ENCODE peak calls at places on chromosomes 2 and 18, in five cellular contexts. V, A, O, D and X are unnamed samples. For H3K4me1, the result is how much of the 10 kb centered on the place peaks cover.

GRCh38 chr2:131112477-131113027 is 7.4 kb downstream of the PLEKHB2 start:
- DNase-seq in V (no peak), A (no peak), O (no peak), D (no peak), X (no peak)

GRCh38 chr2:1804251-1804855 is 60.0 kb upstream of the PXDN start:
- DNase-seq in V (no peak), A (no peak), O (no peak), D (no peak), X (peak)

GRCh38 chr18:41973989-41974388 is 19.0 kb downstream of the PIK3C3 start:
- DNase-seq in V (no peak), A (no peak), O (no peak), D (no peak), X (no peak)

GRCh38 chr18:27185025-27185763 is at the start of gene CHST9:
- DNase-seq in V (no peak), A (peak), O (peak), D (peak), X (no peak)

GRCh38 chr2:191165190-191165643 is 14.4 kb upstream of the STAT4 start:
- DNase-seq in V (no peak), A (no peak), O (no peak), D (peak), X (no peak)

GRCh38 chr18:49362431-49362830 is 98.0 kb downstream of the DYM start:
- DNase-seq in V (no peak), A (no peak), O (no peak), D (no peak), X (no peak)

GRCh38 chr2:14480906-14481305 is 151.6 kb upstream of the LRATD1 start:
- DNase-seq in V (no peak), A (no peak), O (no peak), D (no peak), X (no peak)

GRCh38 chr18:13077473-13077872 is 86.3 kb downstream of the CEP192 start:
- DNase-seq in V (no peak), A (no peak), O (no peak), D (no peak), X (no peak)

GRCh38 chr2:101820519-101820918 is 123.0 kb downstream of the MAP4K4 start:
- DNase-seq in V (no peak), A (no peak), O (no peak), D (peak), X (no peak)

GRCh38 chr2:8935984-8936383 is 67.5 kb downstream of the MBOAT2 start:
- DNase-seq in V (no peak), A (no peak), O (no peak), D (no peak), X (no peak)

GRCh38 chr2:100509066-100509465 is 38.8 kb downstream of the NMS start:
- DNase-seq in V (no peak), A (no peak), O (no peak), D (no peak), X (no peak)

GRCh38 chr2:89797320-89798038 is 1106.0 kb downstream of the RPIA start:
- DNase-seq in V (no peak), A (no peak), O (no peak), D (no peak), X (no peak)

GRCh38 chr2:88754585-88755305 is 63.3 kb downstream of the RPIA start:
- DNase-seq in V (no peak), A (no peak), O (no peak), D (no peak), X (no peak)

GRCh38 chr2:107281637-107282036 is 395.7 kb upstream of the ST6GAL2 start:
- DNase-seq in V (no peak), A (no peak), O (no peak), D (no peak), X (no peak)

GRCh38 chr2:145012214-145012670 is 492.3 kb upstream of the ZEB2 start:
- DNase-seq in V (no peak), A (no peak), O (peak), D (no peak), X (no peak)

GRCh38 chr18:13216732-13217465 is 1.7 kb upstream of the LDLRAD4 start:
- DNase-seq in V (peak), A (no peak), O (peak), D (peak), X (peak)

GRCh38 chr2:47904903-47905453 is 1.3 kb downstream of the FBXO11 start:
- DNase-seq in V (peak), A (peak), O (peak), D (no peak), X (peak)

GRCh38 chr2:191500566-191501389 is 177.2 kb upstream of the NABP1 start:
- DNase-seq in V (no peak), A (no peak), O (peak), D (peak), X (no peak)

GRCh38 chr2:136065907-136066306 is 52.0 kb downstream of the CXCR4 start:
- DNase-seq in V (no peak), A (no peak), O (no peak), D (no peak), X (no peak)

GRCh38 chr18:45009766-45010165 is 329.1 kb downstream of the SETBP1 start:
- DNase-seq in V (no peak), A (no peak), O (no peak), D (no peak), X (no peak)

GRCh38 chr2:196980498-196980897 is 54.0 kb upstream of the PGAP1 start:
- DNase-seq in V (no peak), A (no peak), O (no peak), D (no peak), X (no peak)

GRCh38 chr2:103151046-103151445 is 389.2 kb downstream of the TMEM182 start:
- DNase-seq in V (no peak), A (no peak), O (no peak), D (no peak), X (no peak)

DNA sequence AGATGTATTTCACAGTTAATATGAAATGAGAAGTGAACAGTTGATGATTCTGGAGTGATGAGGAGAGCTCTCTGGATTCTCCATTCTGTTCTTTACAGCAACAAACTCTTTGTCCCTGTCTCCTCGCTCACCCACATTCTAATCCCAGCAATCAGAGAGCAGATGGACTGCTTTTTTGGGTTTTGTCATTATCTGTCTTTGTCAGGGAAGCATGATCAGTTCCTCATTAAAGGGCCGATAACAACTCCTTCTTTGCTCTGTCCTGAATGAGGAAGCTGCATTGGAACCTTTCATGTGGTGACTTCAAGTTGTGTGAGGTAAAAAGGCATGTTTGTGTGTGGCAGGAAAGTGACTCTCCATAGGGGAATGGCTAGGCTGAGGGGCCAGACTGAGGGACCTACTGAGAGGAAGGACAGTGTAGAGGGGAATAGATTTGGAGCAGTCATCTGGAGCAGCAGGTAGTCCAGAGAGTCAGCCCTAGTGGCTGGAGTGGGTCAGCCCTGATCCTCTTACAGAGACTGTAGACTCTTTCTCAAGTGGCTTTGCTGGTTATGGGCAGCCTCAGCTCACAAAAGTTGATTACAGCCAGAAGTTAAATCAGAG is 23.6 kb upstream of the LRRTM1 start:
- DNase-seq in V (no peak), A (no peak), O (no peak), D (peak), X (no peak)
- H3K4me3 ChIP-seq in V (no peak), A (no peak), O (no peak), D (no peak), X (no peak)

GRCh38 chr2:219436491-219436890 is 1.8 kb downstream of the SPEG start:
- DNase-seq in V (peak), A (no peak), O (no peak), D (no peak), X (no peak)
- H3K27ac ChIP-seq in V (peak), A (no peak), O (peak), D (peak), X (no peak)

DNA sequence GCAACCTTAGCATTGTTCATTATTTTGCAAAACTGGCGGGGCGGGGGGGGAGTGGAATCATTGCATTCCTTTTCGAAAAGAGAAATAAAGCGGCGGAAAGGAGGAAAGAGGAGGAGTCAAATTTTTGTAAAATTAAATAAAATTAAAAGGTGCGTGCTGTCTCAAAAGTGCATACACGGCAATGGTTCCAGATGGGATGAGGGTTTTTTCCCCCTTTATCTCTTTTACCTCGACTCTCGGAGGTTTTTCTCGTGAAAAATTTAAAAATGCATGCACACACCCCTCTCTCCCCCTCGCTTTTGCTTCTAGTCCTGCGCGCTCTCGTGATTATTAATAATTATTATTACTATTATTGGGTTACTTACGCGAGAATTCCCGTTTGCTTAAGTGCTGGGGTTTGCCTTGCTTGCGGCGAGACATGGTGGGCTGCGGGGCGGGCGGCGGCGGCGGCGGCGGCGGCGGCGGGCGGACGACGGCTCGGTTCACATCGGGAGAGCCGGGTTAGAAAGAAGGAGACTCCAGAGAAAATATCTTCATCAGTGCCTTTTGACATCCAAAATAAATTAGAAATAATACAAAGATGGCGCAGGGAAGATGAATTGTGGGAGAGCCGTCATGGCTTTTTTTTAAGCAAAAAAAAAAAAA is 481 bp downstream of the BCL11A start:
- DNase-seq in V (no peak), A (no peak), O (no peak), D (no peak), X (no peak)
- H3K4me1 ChIP-seq in V (under half), A (half or more), O (under half), D (under half), X (half or more)

DNA sequence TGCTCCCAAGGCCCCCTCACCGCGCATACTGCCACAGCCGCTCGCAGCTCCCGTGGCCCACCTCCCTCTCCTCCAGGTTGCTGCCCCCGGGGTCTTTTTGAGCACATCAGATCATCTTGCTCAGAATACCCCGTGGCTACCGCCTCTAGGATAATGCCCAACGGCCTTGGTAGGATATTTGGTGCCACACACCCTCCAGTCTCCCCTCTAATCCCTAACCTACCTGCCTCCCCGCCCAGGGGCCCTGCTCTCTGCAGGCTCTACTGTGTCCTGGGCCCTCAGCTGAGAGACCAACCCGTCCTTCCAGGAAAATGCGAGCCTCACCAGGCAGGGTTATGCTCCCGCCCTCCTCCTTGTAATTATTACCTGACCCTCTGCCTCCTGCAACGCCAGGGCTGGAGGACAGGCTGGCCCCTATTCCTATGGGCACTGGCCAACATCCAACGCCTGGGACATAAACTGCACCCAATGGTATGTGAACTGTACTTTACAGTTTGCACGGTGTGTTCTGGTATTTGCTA is 1.5 kb upstream of the MTCL1 start:
- DNase-seq in V (no peak), A (no peak), O (peak), D (no peak), X (peak)
- H3K4me3 ChIP-seq in V (peak), A (peak), O (no peak), D (no peak), X (peak)